ENCODE peak calls at places on chromosomes 1 and 21, in five cellular contexts. M is left lung, U is heart left ventricle, V is NT2/D1, Q is neural progenitor cell. O is an unnamed sample.
A peak's percentile ranks its signal among the peaks of the same experiment; 100 is the strongest.

GRCh38 chr1:119483441-119484200 is 23.4 kb upstream of the HSD3B1 start:
- DNase-seq in M (no peak), U (no peak), V (no peak), Q (no peak), O (no peak)

GRCh38 chr1:47431534-47431933 is 6.3 kb upstream of the FOXD2 start:
- DNase-seq in M (no peak), U (no peak), V (no peak), Q (no peak), O (no peak)

GRCh38 chr1:197437891-197438853 is 170.1 kb downstream of the CRB1 start:
- DNase-seq in M (no peak), U (no peak), V (no peak), Q (no peak), O (no peak)

GRCh38 chr1:203926025-203926540 is 64.7 kb downstream of the SNRPE start:
- DNase-seq in M (no peak), U (no peak), V (no peak), Q (no peak), O (no peak)

GRCh38 chr21:42010507-42011493 is 640 bp upstream of the ZBTB21 start:
- DNase-seq in M (peak; percentile 92), U (no peak), V (no peak), Q (peak; percentile 74), O (no peak)

GRCh38 chr1:153100241-153100640 is 5.9 kb upstream of the SPRR2E start:
- DNase-seq in M (no peak), U (no peak), V (no peak), Q (no peak), O (no peak)

GRCh38 chr1:247906504-247907047 is 11.2 kb downstream of the OR2W3 start:
- DNase-seq in M (no peak), U (no peak), V (no peak), Q (no peak), O (no peak)

GRCh38 chr1:171310661-171311087 is 3.3 kb upstream of the FMO4 start:
- DNase-seq in M (no peak), U (no peak), V (no peak), Q (peak; percentile 19), O (no peak)

GRCh38 chr1:84995484-84996334 is 1.2 kb downstream of the MCOLN2 start:
- DNase-seq in M (no peak), U (no peak), V (no peak), Q (no peak), O (no peak)

GRCh38 chr1:14340244-14340800 is 258.2 kb upstream of the KAZN start:
- DNase-seq in M (no peak), U (no peak), V (no peak), Q (no peak), O (no peak)

GRCh38 chr1:205748398-205749093 is 1.4 kb downstream of the NUCKS1 start:
- DNase-seq in M (no peak), U (no peak), V (no peak), Q (peak; percentile 64), O (no peak)

GRCh38 chr1:151990856-151991198 is 2.8 kb downstream of the S100A10 start:
- DNase-seq in M (no peak), U (peak; percentile 57), V (no peak), Q (no peak), O (no peak)

GRCh38 chr1:151990058-151990855 is 3.4 kb downstream of the S100A10 start:
- DNase-seq in M (no peak), U (no peak), V (no peak), Q (no peak), O (no peak)

GRCh38 chr1:151986501-151987190 is 7.0 kb downstream of the S100A10 start:
- DNase-seq in M (no peak), U (no peak), V (no peak), Q (no peak), O (no peak)

GRCh38 chr1:151989131-151989868 is 4.4 kb downstream of the S100A10 start:
- DNase-seq in M (peak; percentile 89), U (peak; percentile 88), V (no peak), Q (no peak), O (peak; percentile 78)

DNA sequence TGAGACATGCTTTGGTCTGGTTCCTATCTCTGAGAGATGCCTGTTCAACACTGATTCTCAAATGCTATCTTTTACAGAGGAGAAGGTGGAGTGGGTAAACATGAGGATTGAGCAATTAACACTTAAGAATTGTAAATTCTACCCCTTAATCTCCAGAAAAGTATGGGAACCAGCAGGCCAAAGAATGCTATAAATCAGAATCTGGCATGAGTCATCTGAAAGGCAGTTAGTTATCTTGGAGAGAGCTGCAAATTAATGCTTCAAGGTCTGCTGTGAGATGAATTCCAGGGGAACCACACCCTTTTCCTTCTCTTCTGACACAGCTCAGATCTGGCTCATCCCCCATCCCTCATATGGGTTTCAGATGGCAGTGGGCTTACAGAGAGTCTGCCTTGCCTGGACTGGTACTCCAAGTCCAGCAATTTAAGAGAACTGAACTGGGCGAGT is 5.2 kb downstream of the S100A10 start:
- DNase-seq in M (no peak), U (no peak), V (no peak), Q (no peak), O (no peak)
- H3K4me3 ChIP-seq in M (peak overlapping the region; percentile 79), U (no peak overlapping the region), V (no peak overlapping the region), Q (no peak overlapping the region), O (no peak overlapping the region)

GRCh38 chr1:24724345-24725208 is 20.7 kb upstream of the CLIC4 start:
- DNase-seq in M (no peak), U (no peak), V (no peak), Q (peak; percentile 40), O (no peak)
- H3K4me3 ChIP-seq in M (no peak overlapping the region), U (no peak overlapping the region), V (no peak overlapping the region), Q (peak overlapping the region; percentile 13), O (no peak overlapping the region)

GRCh38 chr1:160578694-160579191 is 553 bp downstream of the CD84 start:
- DNase-seq in M (no peak), U (no peak), V (no peak), Q (no peak), O (no peak)

GRCh38 chr1:160576430-160576829 is 2.9 kb downstream of the CD84 start:
- DNase-seq in M (no peak), U (no peak), V (no peak), Q (no peak), O (no peak)

GRCh38 chr1:160576866-160577265 is 2.4 kb downstream of the CD84 start:
- DNase-seq in M (no peak), U (no peak), V (no peak), Q (no peak), O (no peak)

GRCh38 chr1:160578175-160578693 is 1.1 kb downstream of the CD84 start:
- DNase-seq in M (no peak), U (no peak), V (no peak), Q (no peak), O (no peak)

DNA sequence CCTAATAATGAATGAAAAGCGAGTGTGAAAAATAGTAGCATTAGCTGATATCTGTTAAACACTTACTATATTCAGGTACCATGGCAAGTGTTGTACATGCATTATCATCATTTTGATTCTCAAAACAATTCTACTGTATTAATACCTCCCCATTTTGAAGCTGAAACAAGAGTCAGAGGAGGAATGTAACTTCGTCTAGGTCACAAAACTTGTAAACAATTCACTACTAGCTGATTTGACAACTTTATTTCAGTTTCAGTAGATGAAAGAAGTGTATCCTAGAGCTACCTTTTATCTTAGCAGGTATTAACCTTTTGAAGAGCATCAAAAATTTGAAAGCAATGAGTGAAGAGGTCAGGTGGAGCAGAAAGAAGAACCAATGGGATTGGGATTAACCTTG is 1.6 kb downstream of the CD84 start:
- DNase-seq in M (no peak), U (no peak), V (no peak), Q (no peak), O (no peak)
- H3K4me3 ChIP-seq in M (peak overlapping the region; percentile 31), U (peak overlapping the region; percentile 30), V (no peak overlapping the region), Q (no peak overlapping the region), O (no peak overlapping the region)

GRCh38 chr1:62725981-62726588 is 37.9 kb upstream of the DOCK7 start:
- DNase-seq in M (no peak), U (no peak), V (no peak), Q (no peak), O (no peak)
- H3K4me3 ChIP-seq in M (no peak overlapping the region), U (no peak overlapping the region), V (no peak overlapping the region), Q (no peak overlapping the region), O (no peak overlapping the region)

GRCh38 chr1:61120998-61121397 is 38.6 kb downstream of the NFIA start:
- DNase-seq in M (no peak), U (no peak), V (no peak), Q (no peak), O (no peak)

GRCh38 chr1:61122389-61122788 is 40.0 kb downstream of the NFIA start:
- DNase-seq in M (no peak), U (no peak), V (no peak), Q (no peak), O (no peak)

GRCh38 chr1:61121631-61122030 is 39.3 kb downstream of the NFIA start:
- DNase-seq in M (no peak), U (no peak), V (no peak), Q (no peak), O (no peak)

GRCh38 chr1:61119085-61119484 is 36.7 kb downstream of the NFIA start:
- DNase-seq in M (no peak), U (no peak), V (no peak), Q (no peak), O (no peak)

DNA sequence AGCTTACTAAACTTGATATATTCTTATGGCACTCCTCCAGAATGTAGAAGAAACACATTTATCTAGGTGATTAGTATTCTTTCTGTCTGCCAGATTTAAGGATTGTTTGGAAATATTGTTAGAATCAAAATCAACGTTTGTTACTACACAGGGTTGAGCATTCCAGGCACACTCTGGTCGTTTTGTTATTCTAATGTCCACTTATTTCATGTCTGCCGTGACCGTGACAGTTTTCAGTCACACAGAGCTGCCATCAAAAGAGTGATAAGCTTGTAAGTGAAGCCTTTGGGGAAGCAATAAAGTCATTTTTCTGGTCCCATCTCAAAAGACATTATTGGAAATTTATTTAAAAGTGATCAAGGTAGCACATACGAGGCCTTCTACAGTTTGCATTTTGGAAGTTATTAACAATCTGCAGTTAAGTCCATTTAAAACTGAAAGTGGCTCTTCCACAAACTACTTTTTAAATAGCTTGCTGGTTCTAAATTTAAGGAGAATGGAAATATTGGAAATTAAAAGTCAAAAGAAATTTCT is 38.0 kb downstream of the NFIA start:
- DNase-seq in M (no peak), U (no peak), V (no peak), Q (no peak), O (no peak)
- H3K4me3 ChIP-seq in M (no peak overlapping the region), U (peak overlapping the region; percentile 33), V (no peak overlapping the region), Q (no peak overlapping the region), O (peak overlapping the region; percentile 62)

GRCh38 chr1:59062743-59063142 is 234.2 kb upstream of the FGGY start:
- DNase-seq in M (no peak), U (peak; percentile 59), V (no peak), Q (no peak), O (peak; percentile 27)

GRCh38 chr1:59061876-59062275 is 235.0 kb upstream of the FGGY start:
- DNase-seq in M (no peak), U (peak; percentile 76), V (no peak), Q (no peak), O (peak; percentile 78)

GRCh38 chr1:59066231-59066630 is 230.7 kb upstream of the FGGY start:
- DNase-seq in M (no peak), U (no peak), V (no peak), Q (no peak), O (no peak)

GRCh38 chr1:59064592-59064991 is 232.3 kb upstream of the FGGY start:
- DNase-seq in M (no peak), U (no peak), V (no peak), Q (no peak), O (no peak)

GRCh38 chr1:59063501-59063900 is 233.4 kb upstream of the FGGY start:
- DNase-seq in M (no peak), U (no peak), V (peak; percentile 77), Q (peak; percentile 62), O (no peak)
- H3K4me3 ChIP-seq in M (no peak overlapping the region), U (no peak overlapping the region), V (no peak overlapping the region), Q (no peak overlapping the region), O (no peak overlapping the region)